ENCODE peak calls at places on chromosomes 7 and 10, in eight cellular contexts. One of them, this sample, is unnamed.
A peak's percentile ranks its signal among the peaks of the same experiment; 100 is the strongest.

GRCh38 chr10:514137-514671 is 175.3 kb downstream of the DIP2C start:
- DNase-seq in kidney epithelial cell: no peak
- DNase-seq in body of pancreas: peak; percentile 84
- DNase-seq in RWPE1: no peak
- DNase-seq in CD8-positive, alpha-beta T cell: no peak
- DNase-seq in BE2C: no peak
- DNase-seq in GM20000: no peak
- DNase-seq in activated B cell treated with CpG ODN at 0.5 μM for 24 hours: no peak
- DNase-seq in this sample: no peak

GRCh38 chr7:39453743-39454355 is 112.4 kb upstream of the YAE1 start:
- DNase-seq in kidney epithelial cell: peak; percentile 2
- DNase-seq in body of pancreas: peak; percentile 64
- DNase-seq in RWPE1: peak; percentile 23
- DNase-seq in CD8-positive, alpha-beta T cell: peak; percentile 46
- DNase-seq in BE2C: peak; percentile 63
- DNase-seq in GM20000: peak; percentile 55
- DNase-seq in activated B cell treated with CpG ODN at 0.5 μM for 24 hours: no peak
- DNase-seq in this sample: peak; percentile 57

GRCh38 chr7:33418251-33418701 is 288.9 kb downstream of the BBS9 start:
- DNase-seq in kidney epithelial cell: peak; percentile 21
- DNase-seq in body of pancreas: no peak
- DNase-seq in RWPE1: no peak
- DNase-seq in CD8-positive, alpha-beta T cell: no peak
- DNase-seq in BE2C: no peak
- DNase-seq in GM20000: no peak
- DNase-seq in activated B cell treated with CpG ODN at 0.5 μM for 24 hours: no peak
- DNase-seq in this sample: no peak

GRCh38 chr7:55382251-55382650 is 17.1 kb downstream of the LANCL2 start:
- DNase-seq in kidney epithelial cell: no peak
- DNase-seq in body of pancreas: no peak
- DNase-seq in RWPE1: no peak
- DNase-seq in CD8-positive, alpha-beta T cell: no peak
- DNase-seq in BE2C: no peak
- DNase-seq in GM20000: no peak
- DNase-seq in activated B cell treated with CpG ODN at 0.5 μM for 24 hours: no peak
- DNase-seq in this sample: no peak

GRCh38 chr7:101947899-101948298 is 130.5 kb downstream of the CUX1 start:
- DNase-seq in kidney epithelial cell: no peak
- DNase-seq in body of pancreas: peak; percentile 76
- DNase-seq in RWPE1: no peak
- DNase-seq in CD8-positive, alpha-beta T cell: no peak
- DNase-seq in BE2C: peak; percentile 89
- DNase-seq in GM20000: no peak
- DNase-seq in activated B cell treated with CpG ODN at 0.5 μM for 24 hours: no peak
- DNase-seq in this sample: no peak

GRCh38 chr7:81162771-81163525 is 244.1 kb upstream of the SEMA3C start:
- DNase-seq in kidney epithelial cell: peak; percentile 44
- DNase-seq in body of pancreas: no peak
- DNase-seq in RWPE1: no peak
- DNase-seq in CD8-positive, alpha-beta T cell: no peak
- DNase-seq in BE2C: no peak
- DNase-seq in GM20000: no peak
- DNase-seq in activated B cell treated with CpG ODN at 0.5 μM for 24 hours: no peak
- DNase-seq in this sample: no peak

GRCh38 chr7:4700577-4701235 is 18.6 kb downstream of the FOXK1 start:
- DNase-seq in kidney epithelial cell: no peak
- DNase-seq in body of pancreas: no peak
- DNase-seq in RWPE1: no peak
- DNase-seq in CD8-positive, alpha-beta T cell: peak; percentile 25
- DNase-seq in BE2C: no peak
- DNase-seq in GM20000: no peak
- DNase-seq in activated B cell treated with CpG ODN at 0.5 μM for 24 hours: no peak
- DNase-seq in this sample: no peak

GRCh38 chr10:102612964-102613275 is 31.4 kb upstream of the TRIM8 start:
- DNase-seq in kidney epithelial cell: no peak
- DNase-seq in body of pancreas: no peak
- DNase-seq in RWPE1: no peak
- DNase-seq in CD8-positive, alpha-beta T cell: peak; percentile 83
- DNase-seq in BE2C: no peak
- DNase-seq in GM20000: no peak
- DNase-seq in activated B cell treated with CpG ODN at 0.5 μM for 24 hours: no peak
- DNase-seq in this sample: no peak

GRCh38 chr10:29443745-29444523 is 155.1 kb downstream of the LYZL1 start:
- DNase-seq in kidney epithelial cell: no peak
- DNase-seq in body of pancreas: no peak
- DNase-seq in RWPE1: peak; percentile 15
- DNase-seq in CD8-positive, alpha-beta T cell: no peak
- DNase-seq in BE2C: peak; percentile 25
- DNase-seq in GM20000: no peak
- DNase-seq in activated B cell treated with CpG ODN at 0.5 μM for 24 hours: no peak
- DNase-seq in this sample: no peak

GRCh38 chr10:91575044-91575610 is 57.7 kb downstream of the PPP1R3C start:
- DNase-seq in kidney epithelial cell: no peak
- DNase-seq in body of pancreas: no peak
- DNase-seq in RWPE1: no peak
- DNase-seq in CD8-positive, alpha-beta T cell: no peak
- DNase-seq in BE2C: no peak
- DNase-seq in GM20000: no peak
- DNase-seq in activated B cell treated with CpG ODN at 0.5 μM for 24 hours: no peak
- DNase-seq in this sample: no peak

GRCh38 chr10:79127151-79127961 is 58.6 kb downstream of the ZMIZ1 start:
- DNase-seq in kidney epithelial cell: no peak
- DNase-seq in body of pancreas: peak; percentile 98
- DNase-seq in RWPE1: peak; percentile 74
- DNase-seq in CD8-positive, alpha-beta T cell: no peak
- DNase-seq in BE2C: peak; percentile 47
- DNase-seq in GM20000: no peak
- DNase-seq in activated B cell treated with CpG ODN at 0.5 μM for 24 hours: no peak
- DNase-seq in this sample: no peak

GRCh38 chr7:129952164-129952652 is 552 bp downstream of the UBE2H start:
- DNase-seq in kidney epithelial cell: no peak
- DNase-seq in body of pancreas: peak; percentile 76
- DNase-seq in RWPE1: no peak
- DNase-seq in CD8-positive, alpha-beta T cell: peak; percentile 26
- DNase-seq in BE2C: peak; percentile 27
- DNase-seq in GM20000: peak; percentile 46
- DNase-seq in activated B cell treated with CpG ODN at 0.5 μM for 24 hours: no peak
- DNase-seq in this sample: no peak

GRCh38 chr7:129955993-129956543 is 3.3 kb upstream of the UBE2H start:
- DNase-seq in kidney epithelial cell: no peak
- DNase-seq in body of pancreas: no peak
- DNase-seq in RWPE1: no peak
- DNase-seq in CD8-positive, alpha-beta T cell: no peak
- DNase-seq in BE2C: no peak
- DNase-seq in GM20000: no peak
- DNase-seq in activated B cell treated with CpG ODN at 0.5 μM for 24 hours: no peak
- DNase-seq in this sample: no peak

GRCh38 chr7:129950191-129950940 is 2.4 kb downstream of the UBE2H start:
- DNase-seq in kidney epithelial cell: no peak
- DNase-seq in body of pancreas: peak; percentile 35
- DNase-seq in RWPE1: no peak
- DNase-seq in CD8-positive, alpha-beta T cell: no peak
- DNase-seq in BE2C: no peak
- DNase-seq in GM20000: peak; percentile 73
- DNase-seq in activated B cell treated with CpG ODN at 0.5 μM for 24 hours: no peak
- DNase-seq in this sample: peak; percentile 62

GRCh38 chr7:129951076-129952011 is 1.4 kb downstream of the UBE2H start:
- DNase-seq in kidney epithelial cell: no peak
- DNase-seq in body of pancreas: peak; percentile 64
- DNase-seq in RWPE1: no peak
- DNase-seq in CD8-positive, alpha-beta T cell: no peak
- DNase-seq in BE2C: peak; percentile 18
- DNase-seq in GM20000: no peak
- DNase-seq in activated B cell treated with CpG ODN at 0.5 μM for 24 hours: no peak
- DNase-seq in this sample: no peak

DNA sequence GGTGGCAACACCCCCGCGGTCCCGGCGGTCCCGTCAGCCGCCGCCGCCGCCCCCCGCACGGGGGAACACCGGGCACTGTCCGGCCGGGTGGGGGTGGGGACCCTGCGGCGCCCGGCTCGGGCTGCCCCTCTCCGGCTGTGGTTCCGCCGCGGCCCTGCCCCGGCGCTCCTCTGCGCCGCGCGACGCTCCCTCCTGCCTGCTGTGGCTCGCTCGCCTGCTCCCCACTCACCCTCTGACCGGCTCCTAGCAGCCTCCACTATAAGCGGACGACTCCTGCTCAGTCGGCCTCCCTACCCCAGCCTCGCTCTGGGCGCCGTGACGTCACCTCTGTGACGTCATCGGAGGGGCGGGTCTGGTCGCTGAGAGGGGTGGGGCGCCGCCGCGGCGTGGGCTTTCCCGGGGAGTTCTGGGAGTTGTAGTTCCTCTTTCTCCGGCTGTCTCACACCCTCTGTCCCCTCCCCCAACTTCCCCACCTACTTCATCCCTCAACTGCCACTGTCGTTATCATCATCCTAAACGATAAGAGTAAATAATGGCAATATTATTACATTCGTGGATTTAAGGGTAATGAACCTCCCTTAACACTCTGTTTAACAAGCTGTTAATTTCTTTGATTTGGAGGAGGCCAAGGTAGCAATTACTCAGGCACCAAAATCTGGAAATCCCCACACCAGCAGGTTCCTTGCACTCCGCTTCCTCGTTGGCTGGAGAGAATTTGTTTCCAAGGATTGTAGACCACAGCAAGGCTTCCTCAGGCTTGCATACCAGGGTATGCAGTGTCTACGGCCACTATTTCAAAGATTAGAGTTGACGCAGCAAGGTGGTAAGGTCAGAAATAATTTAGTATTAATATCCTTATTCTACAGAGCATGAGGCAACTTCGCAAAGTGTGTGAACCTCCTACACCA is at the start of gene UBE2H:
- DNase-seq in kidney epithelial cell: no peak
- DNase-seq in body of pancreas: peak; percentile 92
- DNase-seq in RWPE1: peak; percentile 90
- DNase-seq in CD8-positive, alpha-beta T cell: peak; percentile 86
- DNase-seq in BE2C: peak; percentile 93
- DNase-seq in GM20000: peak; percentile 96
- DNase-seq in activated B cell treated with CpG ODN at 0.5 μM for 24 hours: peak; percentile 89
- DNase-seq in this sample: peak; percentile 96
- TF ChIP-seq CTCF in kidney epithelial cell: no peak
- TF ChIP-seq CTCF in body of pancreas: peak; percentile 34
- TF ChIP-seq CTCF in RWPE1: no peak
- TF ChIP-seq CTCF in CD8-positive, alpha-beta T cell: no peak
- TF ChIP-seq CTCF in BE2C: no peak
- TF ChIP-seq CTCF in GM20000: no peak
- TF ChIP-seq CTCF in activated B cell treated with CpG ODN at 0.5 μM for 24 hours: no peak
- TF ChIP-seq CTCF in this sample: no peak

GRCh38 chr7:21256310-21256877 is 171.5 kb upstream of the SP4 start:
- DNase-seq in kidney epithelial cell: no peak
- DNase-seq in body of pancreas: peak; percentile 20
- DNase-seq in RWPE1: peak; percentile 23
- DNase-seq in CD8-positive, alpha-beta T cell: no peak
- DNase-seq in BE2C: peak; percentile 18
- DNase-seq in GM20000: peak; percentile 17
- DNase-seq in activated B cell treated with CpG ODN at 0.5 μM for 24 hours: no peak
- DNase-seq in this sample: peak; percentile 22

GRCh38 chr7:21260939-21261338 is 166.9 kb upstream of the SP4 start:
- DNase-seq in kidney epithelial cell: no peak
- DNase-seq in body of pancreas: no peak
- DNase-seq in RWPE1: no peak
- DNase-seq in CD8-positive, alpha-beta T cell: no peak
- DNase-seq in BE2C: no peak
- DNase-seq in GM20000: no peak
- DNase-seq in activated B cell treated with CpG ODN at 0.5 μM for 24 hours: no peak
- DNase-seq in this sample: no peak

GRCh38 chr7:21261627-21262564 is 166.0 kb upstream of the SP4 start:
- DNase-seq in kidney epithelial cell: no peak
- DNase-seq in body of pancreas: peak; percentile 46
- DNase-seq in RWPE1: peak; percentile 35
- DNase-seq in CD8-positive, alpha-beta T cell: peak; percentile 58
- DNase-seq in BE2C: peak; percentile 51
- DNase-seq in GM20000: peak; percentile 54
- DNase-seq in activated B cell treated with CpG ODN at 0.5 μM for 24 hours: peak; percentile 18
- DNase-seq in this sample: peak; percentile 31
- TF ChIP-seq CTCF in kidney epithelial cell: peak; percentile 66
- TF ChIP-seq CTCF in body of pancreas: peak; percentile 44
- TF ChIP-seq CTCF in RWPE1: peak; percentile 44
- TF ChIP-seq CTCF in CD8-positive, alpha-beta T cell: peak; percentile 66
- TF ChIP-seq CTCF in BE2C: peak; percentile 72
- TF ChIP-seq CTCF in GM20000: peak; percentile 39
- TF ChIP-seq CTCF in activated B cell treated with CpG ODN at 0.5 μM for 24 hours: no peak
- TF ChIP-seq CTCF in this sample: peak; percentile 41

DNA sequence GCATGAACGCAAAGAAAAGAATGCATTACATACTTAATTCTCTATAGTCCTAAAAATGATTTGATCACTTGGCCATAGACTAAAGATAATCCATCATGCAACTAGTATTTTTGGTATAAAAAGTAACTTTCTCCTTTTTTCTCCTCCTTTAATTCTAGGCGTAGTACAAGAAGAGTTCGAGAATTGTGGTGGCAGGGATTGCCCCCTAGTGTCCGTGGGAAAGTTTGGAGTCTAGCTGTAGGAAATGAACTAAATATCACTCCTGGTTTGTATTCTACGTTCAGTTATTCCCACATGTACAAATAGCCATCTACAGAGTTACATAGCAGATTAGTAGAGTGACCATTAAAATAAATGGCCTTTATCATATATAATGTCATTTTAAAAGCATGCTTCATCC is 45.5 kb upstream of the HELLS start:
- DNase-seq in kidney epithelial cell: no peak
- DNase-seq in body of pancreas: no peak
- DNase-seq in RWPE1: peak; percentile 7
- DNase-seq in CD8-positive, alpha-beta T cell: no peak
- DNase-seq in BE2C: peak; percentile 17
- DNase-seq in GM20000: no peak
- DNase-seq in activated B cell treated with CpG ODN at 0.5 μM for 24 hours: no peak
- DNase-seq in this sample: no peak
- TF ChIP-seq CTCF in kidney epithelial cell: peak; percentile 44
- TF ChIP-seq CTCF in body of pancreas: no peak
- TF ChIP-seq CTCF in RWPE1: no peak
- TF ChIP-seq CTCF in CD8-positive, alpha-beta T cell: no peak
- TF ChIP-seq CTCF in BE2C: peak; percentile 70
- TF ChIP-seq CTCF in GM20000: no peak
- TF ChIP-seq CTCF in activated B cell treated with CpG ODN at 0.5 μM for 24 hours: no peak
- TF ChIP-seq CTCF in this sample: no peak

DNA sequence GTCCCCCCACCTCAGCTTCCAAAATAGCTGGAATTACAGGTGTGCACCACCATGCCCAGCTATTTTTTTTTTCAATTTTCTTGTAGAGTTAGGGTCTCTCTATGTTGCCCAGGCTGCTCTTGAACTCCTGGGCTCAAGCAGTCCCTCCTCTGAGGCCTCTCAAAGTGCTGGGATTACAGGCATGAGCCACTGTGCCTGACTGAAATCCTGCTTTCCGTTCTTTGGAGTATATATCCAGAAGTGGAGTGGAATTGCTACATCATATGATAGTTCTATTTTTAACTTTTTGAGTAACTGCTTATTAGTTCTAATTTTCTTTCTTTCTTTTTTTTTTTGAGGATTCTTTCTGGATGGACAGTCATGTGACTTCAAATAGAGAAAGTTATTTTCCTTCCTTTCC is 62.9 kb upstream of the ZMIZ2 start:
- DNase-seq in kidney epithelial cell: no peak
- DNase-seq in body of pancreas: no peak
- DNase-seq in RWPE1: no peak
- DNase-seq in CD8-positive, alpha-beta T cell: no peak
- DNase-seq in BE2C: no peak
- DNase-seq in GM20000: no peak
- DNase-seq in activated B cell treated with CpG ODN at 0.5 μM for 24 hours: no peak
- DNase-seq in this sample: no peak
- TF ChIP-seq CTCF in kidney epithelial cell: no peak
- TF ChIP-seq CTCF in body of pancreas: no peak
- TF ChIP-seq CTCF in RWPE1: no peak
- TF ChIP-seq CTCF in CD8-positive, alpha-beta T cell: no peak
- TF ChIP-seq CTCF in BE2C: no peak
- TF ChIP-seq CTCF in GM20000: no peak
- TF ChIP-seq CTCF in activated B cell treated with CpG ODN at 0.5 μM for 24 hours: no peak
- TF ChIP-seq CTCF in this sample: no peak

GRCh38 chr7:148537435-148537834 is 53.1 kb upstream of the C7orf33 start:
- DNase-seq in kidney epithelial cell: peak; percentile 50
- DNase-seq in body of pancreas: no peak
- DNase-seq in RWPE1: no peak
- DNase-seq in CD8-positive, alpha-beta T cell: no peak
- DNase-seq in BE2C: no peak
- DNase-seq in GM20000: peak; percentile 33
- DNase-seq in activated B cell treated with CpG ODN at 0.5 μM for 24 hours: no peak
- DNase-seq in this sample: peak; percentile 50
- TF ChIP-seq CTCF in kidney epithelial cell: no peak
- TF ChIP-seq CTCF in body of pancreas: no peak
- TF ChIP-seq CTCF in RWPE1: no peak
- TF ChIP-seq CTCF in CD8-positive, alpha-beta T cell: no peak
- TF ChIP-seq CTCF in BE2C: no peak
- TF ChIP-seq CTCF in GM20000: no peak
- TF ChIP-seq CTCF in activated B cell treated with CpG ODN at 0.5 μM for 24 hours: no peak
- TF ChIP-seq CTCF in this sample: no peak